ENCODE peak calls at places on chromosomes 2 and 18, in six cellular contexts. L is cardiac muscle cell, E is keratinocyte, M is colonic mucosa, S is A549, X is mammary epithelial cell. G is an unnamed sample.

GRCh38 chr18:72601944-72602343 is 57.8 kb upstream of the CBLN2 start:
- DNase-seq in E (no peak), S (no peak), X (no peak), L (no peak), M (no peak), G (no peak)

GRCh38 chr2:2103320-2103719 is 227.8 kb downstream of the MYT1L start:
- DNase-seq in X (no peak), L (no peak), S (no peak), E (no peak), M (no peak), G (no peak)

GRCh38 chr2:238504181-238504711 is 77.5 kb downstream of the ASB1 start:
- DNase-seq in X (no peak), M (no peak), S (no peak), L (no peak), E (no peak), G (no peak)

GRCh38 chr2:219073413-219074129 is 12.8 kb upstream of the IHH start:
- DNase-seq in S (peak; percentile 73), M (peak; percentile 79), X (peak; percentile 41), L (peak; percentile 88), E (no peak), G (peak; percentile 41)

GRCh38 chr18:34834897-34835296 is 124.8 kb downstream of the DTNA start:
- DNase-seq in X (no peak), L (no peak), S (no peak), E (no peak), M (no peak), G (no peak)

GRCh38 chr2:121721926-121722325 is 14.7 kb downstream of the NIFK start:
- DNase-seq in X (peak; percentile 92), M (no peak), L (no peak), S (peak; percentile 35), E (no peak), G (no peak)

GRCh38 chr2:124382067-124382618 is 357.1 kb downstream of the CNTNAP5 start:
- DNase-seq in E (no peak), X (no peak), S (no peak), M (no peak), L (no peak), G (no peak)

GRCh38 chr2:145744541-145745386 is 1224.8 kb upstream of the ZEB2 start:
- DNase-seq in S (peak; percentile 5), X (peak; percentile 94), M (no peak), E (no peak), L (no peak), G (no peak)

GRCh38 chr2:10285578-10286198 is 17.0 kb upstream of the HPCAL1 start:
- DNase-seq in L (no peak), E (no peak), X (peak; percentile 49), S (peak; percentile 90), M (peak; percentile 53), G (peak; percentile 84)

GRCh38 chr2:71711470-71711857 is 258.1 kb downstream of the DYSF start:
- DNase-seq in S (peak; percentile 18), E (no peak), L (no peak), M (no peak), X (peak; percentile 3), G (no peak)

GRCh38 chr2:127733816-127734537 is 32.7 kb downstream of the SFT2D3 start:
- DNase-seq in M (no peak), X (no peak), L (peak; percentile 18), S (no peak), E (no peak), G (no peak)

GRCh38 chr2:45391866-45392265 is 219.2 kb downstream of the SRBD1 start:
- DNase-seq in M (no peak), E (no peak), X (no peak), S (no peak), L (no peak), G (no peak)

GRCh38 chr2:88452980-88453582 is 588 bp upstream of the FOXI3 start:
- DNase-seq in E (no peak), S (no peak), M (no peak), L (peak; percentile 22), X (peak; percentile 9), G (no peak)

GRCh38 chr2:20362701-20363435 is 12.2 kb upstream of the PUM2 start:
- DNase-seq in X (peak; percentile 66), S (no peak), M (no peak), L (no peak), E (no peak), G (no peak)

GRCh38 chr2:6412533-6413085 is 453.1 kb downstream of the CMPK2 start:
- DNase-seq in X (no peak), L (no peak), M (no peak), E (no peak), S (no peak), G (no peak)

GRCh38 chr2:2191110-2191707 is 139.9 kb downstream of the MYT1L start:
- DNase-seq in L (no peak), X (no peak), M (no peak), E (no peak), S (no peak), G (no peak)

GRCh38 chr2:172089005-172089504 is 3.7 kb downstream of the DLX1 start:
- DNase-seq in E (no peak), S (no peak), M (no peak), L (no peak), X (no peak), G (no peak)

GRCh38 chr2:9029721-9030120 is 26.2 kb upstream of the MBOAT2 start:
- DNase-seq in E (no peak), X (no peak), M (no peak), S (no peak), L (no peak), G (no peak)

GRCh38 chr2:204425821-204426220 is 119.5 kb upstream of the PARD3B start:
- DNase-seq in L (no peak), M (no peak), X (no peak), E (no peak), S (no peak), G (no peak)

GRCh38 chr2:63050916-63051794 is 525 bp downstream of the OTX1 start:
- DNase-seq in M (no peak), S (no peak), X (peak; percentile 12), E (no peak), L (no peak), G (peak; percentile 81)

GRCh38 chr18:69658137-69658536 is 257.4 kb downstream of the DOK6 start:
- DNase-seq in L (no peak), X (no peak), E (no peak), S (no peak), M (no peak), G (no peak)

GRCh38 chr2:2189112-2189398 is 142.0 kb downstream of the MYT1L start:
- DNase-seq in X (no peak), M (no peak), E (no peak), L (no peak), S (no peak), G (no peak)

DNA sequence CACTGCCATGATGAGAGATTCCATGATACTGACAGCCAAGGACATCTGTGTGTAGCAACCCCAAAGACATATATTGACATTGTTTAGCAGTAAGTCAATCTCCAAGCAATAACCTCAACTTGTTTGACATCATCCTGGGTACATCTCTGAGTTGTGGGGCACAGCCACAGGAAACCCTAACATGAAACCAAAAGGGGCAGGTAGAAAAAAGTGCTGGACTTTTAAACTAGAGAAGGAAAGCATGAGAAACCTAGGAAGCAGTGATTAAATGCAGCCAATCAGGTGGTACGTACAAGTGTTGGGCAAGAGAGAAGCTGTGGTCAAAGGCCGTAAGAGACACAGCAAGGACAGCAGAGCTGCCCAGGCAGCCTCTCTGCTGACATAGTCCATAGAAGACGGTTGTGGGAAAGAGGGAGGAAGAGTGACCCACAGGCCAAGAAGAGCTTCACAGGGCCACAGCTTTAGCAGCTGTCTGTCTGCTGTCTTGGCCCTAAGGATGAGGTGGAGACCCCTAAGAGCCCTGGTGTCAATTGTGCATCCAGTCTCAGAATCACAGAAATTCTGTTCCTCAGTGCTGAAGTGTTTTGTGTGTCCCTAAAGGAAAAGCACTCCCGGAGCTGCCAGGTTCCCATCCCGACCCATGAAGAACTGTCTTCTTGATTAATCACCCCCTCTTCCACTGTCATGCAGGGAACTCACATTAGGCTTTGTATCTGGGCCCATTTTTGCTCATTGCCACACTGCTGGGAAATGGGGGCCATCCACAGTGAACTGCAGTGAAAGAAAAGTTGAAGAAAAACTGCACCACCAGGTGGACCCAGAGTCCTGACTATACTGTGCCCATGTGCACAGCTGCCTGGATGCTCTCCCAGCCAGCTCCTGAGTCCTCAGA is 25.4 kb upstream of the CHN1 start:
- DNase-seq in L (peak; percentile 65), M (peak; percentile 22), E (no peak), X (peak; percentile 31), S (peak; percentile 58), G (no peak)
- TF ChIP-seq CTCF in L (peak; percentile 45), M (no peak), E (peak; percentile 60), X (peak; percentile 29), S (peak; percentile 44), G (no peak)

DNA sequence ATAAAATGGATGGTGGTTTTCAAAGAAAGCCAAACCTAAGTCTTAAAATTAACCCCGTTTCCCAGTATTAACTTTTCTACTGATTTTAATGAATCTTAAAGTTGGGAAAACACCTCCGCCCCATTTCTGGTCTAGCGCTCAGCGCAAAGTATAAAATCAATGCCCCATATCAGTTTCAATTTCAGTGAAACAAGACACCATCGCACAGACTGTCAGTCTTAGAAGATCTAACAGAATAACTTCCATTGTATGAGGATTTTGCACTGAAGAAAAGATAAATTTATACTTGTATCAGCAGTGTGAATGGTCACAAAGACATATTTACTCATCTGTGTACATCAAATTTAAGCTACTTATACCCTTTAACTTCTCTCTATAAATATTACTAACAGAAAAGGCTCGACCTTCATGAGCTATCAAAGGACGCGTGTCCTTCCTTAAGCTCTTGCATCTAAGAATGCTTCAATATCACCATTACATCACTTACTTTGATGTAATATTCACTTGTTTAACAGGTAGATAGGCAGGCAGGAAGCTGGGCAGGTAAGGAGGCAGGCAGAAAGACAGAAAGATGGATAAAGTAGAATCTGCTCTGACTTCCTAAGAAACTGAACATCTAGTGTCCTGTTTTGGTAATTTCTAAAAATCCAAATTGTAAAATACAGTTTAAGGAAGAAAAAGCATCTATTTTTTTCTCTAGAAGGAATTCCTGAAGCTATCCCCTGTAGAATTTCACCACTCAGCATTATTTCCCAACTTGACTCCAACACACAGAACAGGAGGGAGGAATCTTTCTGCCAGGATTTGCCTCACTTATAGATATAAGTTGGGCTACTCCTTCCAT is 183.0 kb downstream of the TCF4 start:
- DNase-seq in S (no peak), M (no peak), X (no peak), E (no peak), L (no peak), G (no peak)
- H3K27ac ChIP-seq in S (no peak overlapping the region), M (no peak overlapping the region), X (no peak overlapping the region), E (no peak overlapping the region), L (peak overlapping the region; percentile 37), G (no peak overlapping the region)

GRCh38 chr2:240993446-240994160 is 4.8 kb upstream of the SNED1 start:
- DNase-seq in E (no peak), L (no peak), S (no peak), X (no peak), M (no peak), G (peak; percentile 29)
- H3K4me1 ChIP-seq in E (no peaks in the 10 kb centered on the region), L (no peaks in the 10 kb centered on the region), S (peaks cover 16% of the 10 kb centered on the region), X (peaks cover 20% of the 10 kb centered on the region), M (peaks cover 4% of the 10 kb centered on the region), G (peaks cover 20% of the 10 kb centered on the region)

GRCh38 chr2:59236723-59237122 is 995.6 kb upstream of the FANCL start:
- DNase-seq in X (peak; percentile 1), L (no peak), M (no peak), E (no peak), S (peak; percentile 76), G (no peak)

GRCh38 chr2:59237311-59237710 is 996.2 kb upstream of the FANCL start:
- DNase-seq in L (no peak), M (no peak), S (no peak), X (no peak), E (no peak), G (no peak)

GRCh38 chr2:59233448-59233847 is 992.3 kb upstream of the FANCL start:
- DNase-seq in X (peak; percentile 15), L (no peak), E (peak; percentile 23), M (no peak), S (no peak), G (no peak)

GRCh38 chr2:59233910-59234309 is 992.8 kb upstream of the FANCL start:
- DNase-seq in X (no peak), L (no peak), S (no peak), E (no peak), M (no peak), G (no peak)

GRCh38 chr2:59232394-59233165 is 991.5 kb upstream of the FANCL start:
- DNase-seq in M (no peak), S (no peak), E (no peak), X (no peak), L (no peak), G (no peak)
- TF ChIP-seq CTCF in M (no peak), S (no peak), E (no peak), X (no peak), L (no peak), G (no peak)

G was measured in pancreas.